ENCODE peak calls at places on chromosome 4, in five cellular contexts. R is left lung, C is upper lobe of right lung, Y is heart right ventricle, O is tibial nerve. U is an unnamed sample. For H3K4me1, the result is how much of the 10 kb centered on the place peaks cover.

GRCh38 chr4:6272863-6273660 is 3.4 kb downstream of the WFS1 start:
- DNase-seq in R (peak), O (no peak), Y (no peak), C (no peak), U (peak)

GRCh38 chr4:76570141-76570989 is 135.3 kb downstream of the SHROOM3 start:
- DNase-seq in Y (no peak), R (no peak), C (no peak), O (no peak), U (peak)

GRCh38 chr4:182829196-182829595 is 88.0 kb downstream of the DCTD start:
- DNase-seq in Y (no peak), R (no peak), O (no peak), C (no peak), U (no peak)

GRCh38 chr4:158710814-158711213 is 12.4 kb downstream of the PPID start:
- DNase-seq in O (no peak), Y (no peak), C (no peak), R (no peak), U (no peak)

GRCh38 chr4:76306882-76307669 is 543 bp downstream of the STBD1 start:
- DNase-seq in R (peak), O (no peak), C (peak), Y (peak), U (peak)

GRCh38 chr4:48901196-48901595 is 5.4 kb downstream of the OCIAD2 start:
- DNase-seq in R (no peak), Y (no peak), O (no peak), C (no peak), U (no peak)

GRCh38 chr4:109729155-109729562 is 711 bp downstream of the PLA2G12A start:
- DNase-seq in O (no peak), Y (no peak), R (no peak), C (no peak), U (no peak)

GRCh38 chr4:15982833-15983528 is 20.0 kb upstream of the FGFBP2 start:
- DNase-seq in R (no peak), Y (no peak), C (no peak), O (no peak), U (peak)

GRCh38 chr4:150799207-150799606 is 215.9 kb downstream of the LRBA start:
- DNase-seq in Y (no peak), C (no peak), R (no peak), O (no peak), U (no peak)
- TF ChIP-seq CTCF in Y (no peak), C (no peak), R (no peak), O (no peak), U (peak)

DNA sequence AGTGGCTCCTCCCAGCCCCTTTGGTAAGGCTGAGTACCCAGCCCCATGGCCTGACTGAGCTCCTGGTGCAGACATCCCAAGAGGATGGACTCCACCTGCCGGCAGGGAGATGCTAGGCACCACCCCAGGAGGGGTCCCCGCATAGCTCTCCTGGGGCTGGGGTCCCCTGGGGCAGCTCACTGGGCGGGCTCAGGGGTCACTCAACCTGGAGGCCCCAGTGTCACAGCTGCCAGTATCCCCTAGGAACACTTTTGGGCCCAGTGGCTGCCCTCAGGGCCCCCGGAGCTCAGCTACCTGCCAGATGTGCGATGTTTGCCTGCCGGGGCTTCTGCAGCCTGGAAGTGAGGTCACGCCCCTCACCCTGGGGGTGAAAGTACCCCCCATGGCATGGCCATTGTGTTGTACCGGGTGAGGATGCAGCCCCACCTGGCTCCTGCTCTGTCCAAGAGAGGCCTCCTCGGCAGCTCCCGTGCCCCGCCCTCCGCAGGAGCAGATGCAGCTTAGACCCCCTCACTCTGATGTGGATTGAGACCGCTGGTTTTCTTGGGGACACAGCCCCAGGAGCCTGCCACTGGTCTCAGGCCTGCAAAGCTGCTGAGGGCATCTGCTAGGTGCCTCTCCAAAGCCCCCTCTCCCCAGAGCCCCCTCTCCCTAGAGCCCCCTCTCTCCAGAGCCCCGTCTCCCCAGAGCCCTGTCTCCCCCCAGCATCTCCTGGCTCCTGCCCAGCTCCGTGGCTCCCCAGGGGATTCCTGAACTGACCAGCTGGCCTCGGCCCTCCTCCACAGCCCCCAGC is 6.7 kb upstream of the HGFAC start:
- DNase-seq in R (no peak), Y (peak), O (no peak), C (no peak), U (no peak)
- H3K4me1 ChIP-seq in R (under half), Y (under half), O (under half), C (under half), U (under half)

GRCh38 chr4:4755306-4755705 is 104.2 kb upstream of the MSX1 start:
- DNase-seq in R (no peak), Y (no peak), O (no peak), C (peak), U (no peak)

GRCh38 chr4:4754641-4755040 is 104.8 kb upstream of the MSX1 start:
- DNase-seq in C (peak), O (no peak), R (no peak), Y (no peak), U (no peak)

GRCh38 chr4:4752576-4753401 is 106.7 kb upstream of the MSX1 start:
- DNase-seq in R (no peak), Y (no peak), O (no peak), C (peak), U (no peak)

GRCh38 chr4:4752025-4752424 is 107.4 kb upstream of the MSX1 start:
- DNase-seq in R (no peak), C (no peak), Y (no peak), O (no peak), U (peak)

DNA sequence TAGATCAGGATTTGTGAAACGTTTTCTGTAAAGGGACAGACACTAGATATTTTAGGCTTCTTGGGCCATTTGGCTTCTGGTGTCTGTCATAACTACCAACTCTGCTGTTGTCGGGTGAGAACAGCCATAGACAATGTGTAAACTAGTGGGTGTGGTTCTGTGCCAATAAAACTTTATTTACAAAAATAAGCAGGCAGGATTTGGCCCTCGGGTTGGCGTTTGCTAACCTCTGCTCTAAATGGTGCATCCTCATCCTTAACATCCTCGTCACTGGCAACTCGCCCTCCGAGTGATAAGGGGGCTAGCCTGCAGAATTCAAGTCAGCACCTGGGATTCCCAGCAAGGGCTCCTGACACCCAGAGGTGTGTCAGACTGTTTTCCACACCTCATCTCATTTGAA is 105.8 kb upstream of the MSX1 start:
- DNase-seq in Y (no peak), R (no peak), C (no peak), O (no peak), U (no peak)
- TF ChIP-seq CTCF in Y (no peak), R (no peak), C (no peak), O (no peak), U (no peak)

GRCh38 chr4:8188085-8188484 is 11.0 kb upstream of the SH3TC1 start:
- DNase-seq in C (no peak), R (no peak), O (no peak), Y (no peak), U (no peak)
- H3K4me1 ChIP-seq in C (half or more), R (under half), O (under half), Y (under half), U (under half)

U was measured in foreskin keratinocyte.